ENCODE peak calls at places on chromosomes 5 and 9, in four cellular contexts. One of them, this sample, is unnamed.

GRCh38 chr9:37104183-37104889 is 16.0 kb upstream of the ZCCHC7 start:
- DNase-seq in K562: peak
- DNase-seq in H1: no peak
- DNase-seq in GM12878: no peak
- DNase-seq in this sample: no peak

GRCh38 chr5:146475190-146475801 is 28.2 kb downstream of the TCERG1 start:
- DNase-seq in H1: no peak
- DNase-seq in K562: no peak
- DNase-seq in GM12878: no peak
- DNase-seq in this sample: no peak

GRCh38 chr9:12771891-12772290 is 2.9 kb upstream of the LURAP1L start:
- DNase-seq in K562: no peak
- DNase-seq in H1: no peak
- DNase-seq in GM12878: no peak
- DNase-seq in this sample: no peak

GRCh38 chr9:110769667-110770066 is 101.1 kb downstream of the MUSK start:
- DNase-seq in GM12878: no peak
- DNase-seq in H1: no peak
- DNase-seq in K562: no peak
- DNase-seq in this sample: no peak

GRCh38 chr5:156473271-156473935 is 146.4 kb downstream of the SGCD start:
- DNase-seq in GM12878: no peak
- DNase-seq in H1: no peak
- DNase-seq in K562: no peak
- DNase-seq in this sample: no peak

GRCh38 chr9:135328485-135329417 is 150.8 kb upstream of the PPP1R26 start:
- DNase-seq in GM12878: no peak
- DNase-seq in H1: no peak
- DNase-seq in K562: no peak
- DNase-seq in this sample: no peak

GRCh38 chr9:112663681-112664080 is 54.2 kb downstream of the INIP start:
- DNase-seq in H1: no peak
- DNase-seq in K562: no peak
- DNase-seq in GM12878: no peak
- DNase-seq in this sample: no peak

GRCh38 chr5:169703803-169704202 is 66.7 kb downstream of the DOCK2 start:
- DNase-seq in K562: peak
- DNase-seq in H1: no peak
- DNase-seq in GM12878: no peak
- DNase-seq in this sample: no peak

GRCh38 chr5:13976867-13977479 is 32.5 kb upstream of the DNAH5 start:
- DNase-seq in K562: peak
- DNase-seq in GM12878: no peak
- DNase-seq in H1: no peak
- DNase-seq in this sample: peak
- TF ChIP-seq EGR1 in K562: no peak
- TF ChIP-seq EGR1 in GM12878: no peak
- TF ChIP-seq EGR1 in H1: no peak
- TF ChIP-seq EGR1 in this sample: no peak

GRCh38 chr9:14418262-14419200 is 104.6 kb upstream of the NFIB start:
- DNase-seq in H1: no peak
- DNase-seq in K562: no peak
- DNase-seq in GM12878: no peak
- DNase-seq in this sample: no peak
- TF ChIP-seq SRF in H1: no peak
- TF ChIP-seq SRF in K562: no peak
- TF ChIP-seq SRF in GM12878: no peak
- TF ChIP-seq SRF in this sample: no peak

GRCh38 chr5:1799110-1799601 is 481 bp downstream of the MRPL36 start:
- DNase-seq in GM12878: no peak
- DNase-seq in K562: peak
- DNase-seq in H1: no peak
- DNase-seq in this sample: no peak
- TF ChIP-seq EGR1 in GM12878: no peak
- TF ChIP-seq EGR1 in K562: no peak
- TF ChIP-seq EGR1 in H1: no peak
- TF ChIP-seq EGR1 in this sample: no peak

GRCh38 chr5:136198453-136198852 is 5.5 kb upstream of the SMIM32 start:
- DNase-seq in K562: no peak
- DNase-seq in H1: no peak
- DNase-seq in GM12878: no peak
- DNase-seq in this sample: no peak

GRCh38 chr5:136200130-136200529 is 7.2 kb upstream of the SMIM32 start:
- DNase-seq in H1: no peak
- DNase-seq in K562: no peak
- DNase-seq in GM12878: no peak
- DNase-seq in this sample: no peak

GRCh38 chr5:136197462-136198142 is 4.6 kb upstream of the SMIM32 start:
- DNase-seq in H1: no peak
- DNase-seq in K562: no peak
- DNase-seq in GM12878: no peak
- DNase-seq in this sample: no peak

GRCh38 chr5:136200761-136201160 is 7.8 kb upstream of the SMIM32 start:
- DNase-seq in H1: no peak
- DNase-seq in GM12878: no peak
- DNase-seq in K562: no peak
- DNase-seq in this sample: no peak

GRCh38 chr5:136199408-136199807 is 6.4 kb upstream of the SMIM32 start:
- DNase-seq in K562: no peak
- DNase-seq in GM12878: no peak
- DNase-seq in H1: no peak
- DNase-seq in this sample: no peak
- TF ChIP-seq SRF in K562: no peak
- TF ChIP-seq SRF in GM12878: no peak
- TF ChIP-seq SRF in H1: no peak
- TF ChIP-seq SRF in this sample: no peak

GRCh38 chr9:114434878-114435311 is 47.1 kb upstream of the AKNA start:
- DNase-seq in H1: peak
- DNase-seq in K562: peak
- DNase-seq in GM12878: no peak
- DNase-seq in this sample: peak
- TF ChIP-seq EGR1 in H1: no peak
- TF ChIP-seq EGR1 in K562: no peak
- TF ChIP-seq EGR1 in GM12878: no peak
- TF ChIP-seq EGR1 in this sample: no peak

DNA sequence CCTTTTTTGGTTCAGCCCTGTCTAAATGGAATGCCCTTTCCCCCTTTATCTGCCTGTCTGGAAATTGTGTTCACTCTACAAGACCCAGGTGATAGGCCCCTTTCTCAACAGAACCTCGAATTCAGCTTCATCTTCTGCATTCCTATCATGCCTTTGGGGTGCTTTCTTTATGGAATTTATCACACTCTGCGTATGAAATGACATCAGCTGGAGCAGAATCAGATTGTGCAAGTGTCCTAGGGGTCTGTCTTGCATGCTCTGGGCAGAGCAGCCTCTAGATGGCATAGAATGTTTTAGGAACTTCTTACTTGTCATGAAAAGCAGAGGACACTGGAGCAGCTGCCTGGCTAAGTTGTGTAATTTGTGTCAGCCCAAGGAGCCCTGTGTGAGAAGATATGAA is 84.9 kb downstream of the ISL1 start:
- DNase-seq in K562: no peak
- DNase-seq in H1: no peak
- DNase-seq in GM12878: no peak
- DNase-seq in this sample: no peak
- TF ChIP-seq SRF in K562: no peak
- TF ChIP-seq SRF in H1: no peak
- TF ChIP-seq SRF in GM12878: no peak
- TF ChIP-seq SRF in this sample: no peak

GRCh38 chr5:173075137-173075868 is 19.2 kb downstream of the CREBRF start:
- DNase-seq in H1: no peak
- DNase-seq in GM12878: no peak
- DNase-seq in K562: no peak
- DNase-seq in this sample: no peak
- TF ChIP-seq EGR1 in H1: no peak
- TF ChIP-seq EGR1 in GM12878: no peak
- TF ChIP-seq EGR1 in K562: no peak
- TF ChIP-seq EGR1 in this sample: no peak

DNA sequence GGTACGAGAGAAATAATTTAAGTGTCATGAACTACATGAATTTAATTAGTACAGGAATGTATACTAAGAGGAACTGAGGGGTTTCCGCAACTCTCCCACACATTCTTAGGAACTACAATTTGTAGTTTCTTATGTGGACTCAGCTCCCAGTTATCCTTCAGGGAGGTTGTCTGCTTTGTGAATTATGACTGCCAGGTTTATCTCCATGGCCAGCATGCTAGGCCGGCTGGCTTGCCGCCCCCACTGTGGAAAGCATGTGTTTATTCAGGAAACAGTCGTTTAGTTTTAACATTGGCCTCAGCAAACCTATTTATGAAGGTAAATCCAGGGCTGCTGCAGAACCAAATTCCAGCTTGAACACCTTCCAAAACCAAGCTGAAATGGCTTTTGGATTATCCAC is 415.0 kb downstream of the KCTD16 start:
- DNase-seq in K562: no peak
- DNase-seq in H1: no peak
- DNase-seq in GM12878: no peak
- DNase-seq in this sample: no peak
- TF ChIP-seq SRF in K562: no peak
- TF ChIP-seq SRF in H1: no peak
- TF ChIP-seq SRF in GM12878: no peak
- TF ChIP-seq SRF in this sample: no peak

This sample was measured in HCT116.